ENCODE peak calls at places on chromosome 5, in six cellular contexts. One of them, this sample, is unnamed.

GRCh38 chr5:59767753-59768159 is 125.8 kb downstream of the PDE4D start:
- DNase-seq in IMR-90: no peak
- DNase-seq in H9: no peak
- DNase-seq in neuronal stem cell: no peak
- DNase-seq in mesenchymal stem cell: peak; percentile 32
- DNase-seq in trophoblast cell: no peak
- DNase-seq in this sample: no peak

GRCh38 chr5:77255617-77256016 is 45.1 kb downstream of the PDE8B start:
- DNase-seq in IMR-90: no peak
- DNase-seq in H9: no peak
- DNase-seq in neuronal stem cell: no peak
- DNase-seq in mesenchymal stem cell: no peak
- DNase-seq in trophoblast cell: no peak
- DNase-seq in this sample: no peak

GRCh38 chr5:400282-401215 is 42.4 kb upstream of the EXOC3 start:
- DNase-seq in IMR-90: peak; percentile 82
- DNase-seq in H9: no peak
- DNase-seq in neuronal stem cell: no peak
- DNase-seq in mesenchymal stem cell: peak; percentile 75
- DNase-seq in trophoblast cell: no peak
- DNase-seq in this sample: peak; percentile 19

GRCh38 chr5:14407746-14408175 is 173.8 kb upstream of the OTULINL start:
- DNase-seq in IMR-90: no peak
- DNase-seq in H9: no peak
- DNase-seq in neuronal stem cell: no peak
- DNase-seq in mesenchymal stem cell: peak; percentile 49
- DNase-seq in trophoblast cell: no peak
- DNase-seq in this sample: no peak

GRCh38 chr5:150009671-150010387 is 9.3 kb downstream of the HMGXB3 start:
- DNase-seq in IMR-90: no peak
- DNase-seq in H9: no peak
- DNase-seq in neuronal stem cell: no peak
- DNase-seq in mesenchymal stem cell: peak; percentile 10
- DNase-seq in trophoblast cell: no peak
- DNase-seq in this sample: no peak

GRCh38 chr5:115366223-115366622 is 69.8 kb upstream of the CCDC112 start:
- DNase-seq in IMR-90: peak; percentile 94
- DNase-seq in H9: no peak
- DNase-seq in neuronal stem cell: no peak
- DNase-seq in mesenchymal stem cell: peak; percentile 93
- DNase-seq in trophoblast cell: peak; percentile 85
- DNase-seq in this sample: no peak

GRCh38 chr5:38888023-38888422 is 42.2 kb downstream of the OSMR start:
- DNase-seq in IMR-90: no peak
- DNase-seq in H9: peak; percentile 81
- DNase-seq in neuronal stem cell: no peak
- DNase-seq in mesenchymal stem cell: no peak
- DNase-seq in trophoblast cell: no peak
- DNase-seq in this sample: no peak

GRCh38 chr5:158875272-158875679 is 224.4 kb downstream of the EBF1 start:
- DNase-seq in IMR-90: peak; percentile 4
- DNase-seq in H9: no peak
- DNase-seq in neuronal stem cell: no peak
- DNase-seq in mesenchymal stem cell: peak; percentile 30
- DNase-seq in trophoblast cell: no peak
- DNase-seq in this sample: no peak

GRCh38 chr5:153831976-153832375 is 206.7 kb downstream of the FAM114A2 start:
- DNase-seq in IMR-90: peak; percentile 49
- DNase-seq in H9: no peak
- DNase-seq in neuronal stem cell: no peak
- DNase-seq in mesenchymal stem cell: peak; percentile 73
- DNase-seq in trophoblast cell: peak; percentile 24
- DNase-seq in this sample: no peak

GRCh38 chr5:58188287-58188651 is 271.6 kb downstream of the PLK2 start:
- DNase-seq in IMR-90: peak; percentile 70
- DNase-seq in H9: no peak
- DNase-seq in neuronal stem cell: no peak
- DNase-seq in mesenchymal stem cell: peak; percentile 55
- DNase-seq in trophoblast cell: peak; percentile 67
- DNase-seq in this sample: no peak

GRCh38 chr5:88785396-88786216 is 97.4 kb downstream of the MEF2C start:
- DNase-seq in IMR-90: peak; percentile 93
- DNase-seq in H9: no peak
- DNase-seq in neuronal stem cell: no peak
- DNase-seq in mesenchymal stem cell: peak; percentile 97
- DNase-seq in trophoblast cell: peak; percentile 72
- DNase-seq in this sample: peak; percentile 5

GRCh38 chr5:121693864-121694263 is 157.8 kb upstream of the FTMT start:
- DNase-seq in IMR-90: no peak
- DNase-seq in H9: peak; percentile 34
- DNase-seq in neuronal stem cell: no peak
- DNase-seq in mesenchymal stem cell: peak; percentile 6
- DNase-seq in trophoblast cell: no peak
- DNase-seq in this sample: no peak
- H3K14ac ChIP-seq in IMR-90: no peak overlapping the region
- H3K14ac ChIP-seq in H9: no peak overlapping the region
- H3K14ac ChIP-seq in neuronal stem cell: no peak overlapping the region
- H3K14ac ChIP-seq in mesenchymal stem cell: no peak overlapping the region
- H3K14ac ChIP-seq in trophoblast cell: no peak overlapping the region
- H3K14ac ChIP-seq in this sample: no peak overlapping the region

GRCh38 chr5:1638658-1639400 is 115.1 kb upstream of the LPCAT1 start:
- DNase-seq in IMR-90: no peak
- DNase-seq in H9: no peak
- DNase-seq in neuronal stem cell: no peak
- DNase-seq in mesenchymal stem cell: no peak
- DNase-seq in trophoblast cell: no peak
- DNase-seq in this sample: no peak
- H3K14ac ChIP-seq in IMR-90: no peak overlapping the region
- H3K14ac ChIP-seq in H9: no peak overlapping the region
- H3K14ac ChIP-seq in neuronal stem cell: no peak overlapping the region
- H3K14ac ChIP-seq in mesenchymal stem cell: peak overlapping the region; percentile 12
- H3K14ac ChIP-seq in trophoblast cell: no peak overlapping the region
- H3K14ac ChIP-seq in this sample: no peak overlapping the region

GRCh38 chr5:6215891-6216290 is 162.5 kb downstream of the MED10 start:
- DNase-seq in IMR-90: no peak
- DNase-seq in H9: no peak
- DNase-seq in neuronal stem cell: no peak
- DNase-seq in mesenchymal stem cell: no peak
- DNase-seq in trophoblast cell: no peak
- DNase-seq in this sample: no peak
- H3K14ac ChIP-seq in IMR-90: no peak overlapping the region
- H3K14ac ChIP-seq in H9: no peak overlapping the region
- H3K14ac ChIP-seq in neuronal stem cell: no peak overlapping the region
- H3K14ac ChIP-seq in mesenchymal stem cell: no peak overlapping the region
- H3K14ac ChIP-seq in trophoblast cell: no peak overlapping the region
- H3K14ac ChIP-seq in this sample: no peak overlapping the region

GRCh38 chr5:181160144-181160754 is 12.9 kb downstream of the OR2V2 start:
- DNase-seq in IMR-90: peak; percentile 59
- DNase-seq in H9: peak; percentile 75
- DNase-seq in neuronal stem cell: peak; percentile 61
- DNase-seq in mesenchymal stem cell: peak; percentile 57
- DNase-seq in trophoblast cell: peak; percentile 73
- DNase-seq in this sample: peak; percentile 80

GRCh38 chr5:181153814-181154213 is 6.4 kb downstream of the OR2V2 start:
- DNase-seq in IMR-90: no peak
- DNase-seq in H9: no peak
- DNase-seq in neuronal stem cell: no peak
- DNase-seq in mesenchymal stem cell: no peak
- DNase-seq in trophoblast cell: no peak
- DNase-seq in this sample: no peak

GRCh38 chr5:181159286-181160143 is 12.1 kb downstream of the OR2V2 start:
- DNase-seq in IMR-90: peak; percentile 60
- DNase-seq in H9: peak; percentile 90
- DNase-seq in neuronal stem cell: peak; percentile 82
- DNase-seq in mesenchymal stem cell: peak; percentile 79
- DNase-seq in trophoblast cell: peak; percentile 81
- DNase-seq in this sample: peak; percentile 74

GRCh38 chr5:181158869-181159268 is 11.5 kb downstream of the OR2V2 start:
- DNase-seq in IMR-90: no peak
- DNase-seq in H9: no peak
- DNase-seq in neuronal stem cell: no peak
- DNase-seq in mesenchymal stem cell: no peak
- DNase-seq in trophoblast cell: no peak
- DNase-seq in this sample: no peak

DNA sequence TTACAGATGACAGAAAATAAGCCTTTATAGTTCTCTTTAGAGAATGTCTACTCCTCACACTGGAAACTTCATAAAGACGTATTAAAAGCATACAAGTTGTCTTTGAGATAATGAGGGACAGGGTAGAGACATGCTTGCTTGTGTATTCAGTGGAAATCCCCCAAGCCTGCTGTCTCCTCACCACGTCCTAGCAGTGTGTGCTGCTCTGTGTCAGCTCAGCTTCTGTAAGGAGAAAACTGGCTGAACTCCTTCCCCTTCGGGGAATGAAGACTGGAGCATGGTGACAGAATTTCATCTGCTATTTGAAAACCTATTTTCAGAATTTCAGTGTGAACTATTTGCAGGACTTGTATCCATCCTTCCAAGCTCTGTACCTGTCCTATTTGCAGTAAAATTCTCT is 9.4 kb downstream of the OR2V2 start:
- DNase-seq in IMR-90: no peak
- DNase-seq in H9: no peak
- DNase-seq in neuronal stem cell: no peak
- DNase-seq in mesenchymal stem cell: no peak
- DNase-seq in trophoblast cell: no peak
- DNase-seq in this sample: no peak
- H3K14ac ChIP-seq in IMR-90: no peak overlapping the region
- H3K14ac ChIP-seq in H9: no peak overlapping the region
- H3K14ac ChIP-seq in neuronal stem cell: no peak overlapping the region
- H3K14ac ChIP-seq in mesenchymal stem cell: no peak overlapping the region
- H3K14ac ChIP-seq in trophoblast cell: no peak overlapping the region
- H3K14ac ChIP-seq in this sample: no peak overlapping the region

DNA sequence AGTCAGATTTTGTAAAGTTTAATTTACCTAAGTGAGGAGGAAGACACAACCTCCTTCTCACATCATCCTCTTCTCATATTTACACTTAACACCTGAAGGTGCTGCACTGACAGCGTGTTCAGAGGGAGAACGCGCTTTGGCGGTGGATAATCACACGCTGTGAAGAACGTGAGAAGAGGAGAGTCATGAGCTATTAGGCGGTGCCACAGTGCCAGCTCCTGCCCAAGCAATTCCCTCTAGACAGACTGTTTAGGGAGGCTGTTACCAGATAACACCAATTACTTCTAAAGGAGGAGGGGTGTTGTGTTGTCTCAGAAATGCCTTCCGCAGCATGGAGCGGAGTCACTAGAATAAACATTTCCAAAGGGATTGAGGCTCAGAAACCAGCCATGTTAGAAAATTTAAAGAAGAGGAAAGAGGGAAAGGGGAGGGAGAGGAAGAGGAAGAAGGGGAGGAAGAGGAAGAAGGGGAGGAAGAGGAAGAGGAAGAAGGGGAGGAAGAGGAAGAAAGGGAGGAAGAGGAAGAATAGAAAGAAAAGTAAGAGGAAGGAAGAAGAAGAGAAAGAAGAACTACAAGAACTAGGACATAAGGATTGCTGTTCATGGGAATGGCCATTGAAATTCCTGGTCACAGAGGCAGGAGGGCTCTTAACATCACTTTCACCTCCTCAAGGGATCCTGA is 37.3 kb upstream of the WWC1 start:
- DNase-seq in IMR-90: no peak
- DNase-seq in H9: no peak
- DNase-seq in neuronal stem cell: no peak
- DNase-seq in mesenchymal stem cell: no peak
- DNase-seq in trophoblast cell: no peak
- DNase-seq in this sample: no peak
- H3K14ac ChIP-seq in IMR-90: no peak overlapping the region
- H3K14ac ChIP-seq in H9: no peak overlapping the region
- H3K14ac ChIP-seq in neuronal stem cell: no peak overlapping the region
- H3K14ac ChIP-seq in mesenchymal stem cell: no peak overlapping the region
- H3K14ac ChIP-seq in trophoblast cell: no peak overlapping the region
- H3K14ac ChIP-seq in this sample: no peak overlapping the region